ENCODE peak calls at places on chromosomes 5 and 9, in six cellular contexts. One of them, this sample, is unnamed.

GRCh38 chr5:170353946-170354345 is 35.2 kb downstream of the KCNMB1 start:
- DNase-seq in H1: no peak
- DNase-seq in K562: no peak
- DNase-seq in SK-N-SH: peak; percentile 63
- DNase-seq in HepG2: no peak
- DNase-seq in GM12878: no peak
- DNase-seq in this sample: no peak

GRCh38 chr9:14466429-14466818 is 152.5 kb upstream of the NFIB start:
- DNase-seq in H1: no peak
- DNase-seq in K562: no peak
- DNase-seq in SK-N-SH: no peak
- DNase-seq in HepG2: no peak
- DNase-seq in GM12878: no peak
- DNase-seq in this sample: no peak

GRCh38 chr5:177369050-177369912 is 11.6 kb downstream of the RGS14 start:
- DNase-seq in H1: peak; percentile 69
- DNase-seq in K562: peak; percentile 71
- DNase-seq in SK-N-SH: peak; percentile 72
- DNase-seq in HepG2: no peak
- DNase-seq in GM12878: no peak
- DNase-seq in this sample: peak; percentile 64

GRCh38 chr5:89498699-89499098 is 615.7 kb upstream of the MEF2C start:
- DNase-seq in H1: no peak
- DNase-seq in K562: no peak
- DNase-seq in SK-N-SH: no peak
- DNase-seq in HepG2: no peak
- DNase-seq in GM12878: no peak
- DNase-seq in this sample: no peak

GRCh38 chr5:150485770-150486401 is 22.0 kb upstream of the NDST1 start:
- DNase-seq in H1: peak; percentile 87
- DNase-seq in K562: peak; percentile 76
- DNase-seq in SK-N-SH: peak; percentile 93
- DNase-seq in HepG2: no peak
- DNase-seq in GM12878: no peak
- DNase-seq in this sample: peak; percentile 62

GRCh38 chr9:129383005-129383414 is 204.9 kb upstream of the IER5L start:
- DNase-seq in H1: no peak
- DNase-seq in K562: no peak
- DNase-seq in SK-N-SH: peak; percentile 70
- DNase-seq in HepG2: no peak
- DNase-seq in GM12878: no peak
- DNase-seq in this sample: peak; percentile 95

GRCh38 chr5:87327998-87328397 is 60.3 kb downstream of the RASA1 start:
- DNase-seq in H1: no peak
- DNase-seq in K562: no peak
- DNase-seq in SK-N-SH: no peak
- DNase-seq in HepG2: no peak
- DNase-seq in GM12878: no peak
- DNase-seq in this sample: no peak

GRCh38 chr9:104895572-104895971 is 32.4 kb downstream of the ABCA1 start:
- DNase-seq in H1: no peak
- DNase-seq in K562: no peak
- DNase-seq in SK-N-SH: no peak
- DNase-seq in HepG2: no peak
- DNase-seq in GM12878: no peak
- DNase-seq in this sample: no peak

GRCh38 chr9:75941066-75941465 is 50.6 kb downstream of the PCSK5 start:
- DNase-seq in H1: no peak
- DNase-seq in K562: no peak
- DNase-seq in SK-N-SH: no peak
- DNase-seq in HepG2: no peak
- DNase-seq in GM12878: no peak
- DNase-seq in this sample: no peak

GRCh38 chr5:132819468-132819867 is 6.4 kb downstream of the SOWAHA start:
- DNase-seq in H1: no peak
- DNase-seq in K562: no peak
- DNase-seq in SK-N-SH: no peak
- DNase-seq in HepG2: no peak
- DNase-seq in GM12878: no peak
- DNase-seq in this sample: no peak

GRCh38 chr5:111680737-111681413 is 76.1 kb downstream of the NREP start:
- DNase-seq in H1: no peak
- DNase-seq in K562: no peak
- DNase-seq in SK-N-SH: peak; percentile 63
- DNase-seq in HepG2: peak; percentile 90
- DNase-seq in GM12878: no peak
- DNase-seq in this sample: no peak

GRCh38 chr5:66242050-66242449 is 98.0 kb downstream of the SREK1 start:
- DNase-seq in H1: no peak
- DNase-seq in K562: no peak
- DNase-seq in SK-N-SH: no peak
- DNase-seq in HepG2: no peak
- DNase-seq in GM12878: no peak
- DNase-seq in this sample: no peak

GRCh38 chr9:32703635-32704034 is 68.2 kb upstream of the TAF1L start:
- DNase-seq in H1: no peak
- DNase-seq in K562: peak; percentile 5
- DNase-seq in SK-N-SH: no peak
- DNase-seq in HepG2: peak; percentile 5
- DNase-seq in GM12878: no peak
- DNase-seq in this sample: peak; percentile 19
- TF ChIP-seq JUND in H1: no peak
- TF ChIP-seq JUND in K562: no peak
- TF ChIP-seq JUND in SK-N-SH: no peak
- TF ChIP-seq JUND in HepG2: no peak
- TF ChIP-seq JUND in GM12878: no peak
- TF ChIP-seq JUND in this sample: no peak

DNA sequence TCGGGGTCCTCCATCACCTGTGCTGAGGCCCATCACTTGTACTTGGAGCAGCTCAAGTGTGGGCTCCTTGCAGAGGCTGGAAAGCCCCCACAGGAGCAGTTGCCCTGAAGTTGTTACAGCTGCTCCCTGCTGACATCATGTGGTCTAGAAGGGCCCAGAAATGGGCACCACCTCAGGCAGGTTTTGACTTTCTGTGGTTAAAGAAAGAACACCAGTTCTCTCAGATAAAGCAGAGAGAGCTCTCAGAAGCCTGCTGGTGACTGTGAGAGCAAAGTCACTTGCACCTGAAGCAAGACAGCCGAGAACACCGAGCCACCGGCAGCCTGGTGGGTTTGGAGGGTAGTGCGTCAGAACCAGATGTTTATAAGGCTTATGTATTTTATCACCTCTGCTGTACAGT is 70.4 kb downstream of the MVB12B start:
- DNase-seq in H1: no peak
- DNase-seq in K562: no peak
- DNase-seq in SK-N-SH: no peak
- DNase-seq in HepG2: no peak
- DNase-seq in GM12878: peak; percentile 54
- DNase-seq in this sample: no peak
- TF ChIP-seq JUND in H1: no peak
- TF ChIP-seq JUND in K562: no peak
- TF ChIP-seq JUND in SK-N-SH: no peak
- TF ChIP-seq JUND in HepG2: no peak
- TF ChIP-seq JUND in GM12878: no peak
- TF ChIP-seq JUND in this sample: no peak

GRCh38 chr5:11719888-11720481 is 184.3 kb downstream of the CTNND2 start:
- DNase-seq in H1: peak; percentile 73
- DNase-seq in K562: peak; percentile 23
- DNase-seq in SK-N-SH: peak; percentile 12
- DNase-seq in HepG2: peak; percentile 48
- DNase-seq in GM12878: no peak
- DNase-seq in this sample: peak; percentile 80
- TF ChIP-seq JUND in H1: no peak
- TF ChIP-seq JUND in K562: no peak
- TF ChIP-seq JUND in SK-N-SH: no peak
- TF ChIP-seq JUND in HepG2: no peak
- TF ChIP-seq JUND in GM12878: no peak
- TF ChIP-seq JUND in this sample: no peak

GRCh38 chr9:93477397-93477796 is 24.0 kb upstream of the FAM120AOS start:
- DNase-seq in H1: no peak
- DNase-seq in K562: no peak
- DNase-seq in SK-N-SH: no peak
- DNase-seq in HepG2: no peak
- DNase-seq in GM12878: no peak
- DNase-seq in this sample: no peak

GRCh38 chr9:93480728-93481324 is 27.4 kb upstream of the FAM120AOS start:
- DNase-seq in H1: no peak
- DNase-seq in K562: no peak
- DNase-seq in SK-N-SH: peak; percentile 39
- DNase-seq in HepG2: no peak
- DNase-seq in GM12878: no peak
- DNase-seq in this sample: no peak

GRCh38 chr9:93480262-93480661 is 26.9 kb upstream of the FAM120AOS start:
- DNase-seq in H1: no peak
- DNase-seq in K562: no peak
- DNase-seq in SK-N-SH: peak; percentile 47
- DNase-seq in HepG2: no peak
- DNase-seq in GM12878: no peak
- DNase-seq in this sample: no peak

GRCh38 chr9:93476924-93477323 is 23.5 kb upstream of the FAM120AOS start:
- DNase-seq in H1: no peak
- DNase-seq in K562: no peak
- DNase-seq in SK-N-SH: no peak
- DNase-seq in HepG2: no peak
- DNase-seq in GM12878: no peak
- DNase-seq in this sample: no peak

DNA sequence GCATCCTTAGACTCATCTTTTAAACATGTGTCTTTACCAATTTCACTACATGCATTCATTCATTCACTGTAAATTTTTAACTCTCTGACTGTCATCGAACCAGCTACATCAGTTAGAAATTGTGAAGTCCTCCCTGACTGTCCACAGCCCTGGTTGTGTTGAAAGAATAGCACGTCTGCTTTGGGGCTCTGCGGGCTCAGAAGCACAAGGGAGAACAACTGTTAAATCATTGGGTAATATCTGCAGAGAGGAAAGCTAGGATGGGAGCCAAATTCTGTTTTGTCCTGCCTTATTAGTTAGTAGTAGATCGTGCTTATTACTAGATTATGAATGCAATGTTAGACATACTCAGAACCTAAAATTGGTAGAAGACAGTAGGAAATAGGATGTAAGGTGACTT is 26.3 kb upstream of the FAM120AOS start:
- DNase-seq in H1: no peak
- DNase-seq in K562: no peak
- DNase-seq in SK-N-SH: no peak
- DNase-seq in HepG2: no peak
- DNase-seq in GM12878: no peak
- DNase-seq in this sample: no peak
- TF ChIP-seq JUND in H1: no peak
- TF ChIP-seq JUND in K562: no peak
- TF ChIP-seq JUND in SK-N-SH: no peak
- TF ChIP-seq JUND in HepG2: no peak
- TF ChIP-seq JUND in GM12878: no peak
- TF ChIP-seq JUND in this sample: no peak

GRCh38 chr9:70490478-70490877 is 76.0 kb upstream of the KLF9 start:
- DNase-seq in H1: no peak
- DNase-seq in K562: peak; percentile 18
- DNase-seq in SK-N-SH: no peak
- DNase-seq in HepG2: no peak
- DNase-seq in GM12878: no peak
- DNase-seq in this sample: no peak

GRCh38 chr9:70493046-70493445 is 78.6 kb upstream of the KLF9 start:
- DNase-seq in H1: no peak
- DNase-seq in K562: no peak
- DNase-seq in SK-N-SH: no peak
- DNase-seq in HepG2: no peak
- DNase-seq in GM12878: no peak
- DNase-seq in this sample: no peak

GRCh38 chr9:70494221-70494620 is 79.8 kb upstream of the KLF9 start:
- DNase-seq in H1: no peak
- DNase-seq in K562: no peak
- DNase-seq in SK-N-SH: no peak
- DNase-seq in HepG2: no peak
- DNase-seq in GM12878: no peak
- DNase-seq in this sample: no peak

GRCh38 chr9:70488793-70489105 is 74.3 kb upstream of the KLF9 start:
- DNase-seq in H1: no peak
- DNase-seq in K562: peak; percentile 15
- DNase-seq in SK-N-SH: no peak
- DNase-seq in HepG2: no peak
- DNase-seq in GM12878: no peak
- DNase-seq in this sample: no peak

GRCh38 chr9:70491798-70492736 is 77.6 kb upstream of the KLF9 start:
- DNase-seq in H1: no peak
- DNase-seq in K562: no peak
- DNase-seq in SK-N-SH: no peak
- DNase-seq in HepG2: no peak
- DNase-seq in GM12878: no peak
- DNase-seq in this sample: no peak
- TF ChIP-seq JUND in H1: no peak
- TF ChIP-seq JUND in K562: no peak
- TF ChIP-seq JUND in SK-N-SH: no peak
- TF ChIP-seq JUND in HepG2: no peak
- TF ChIP-seq JUND in GM12878: no peak
- TF ChIP-seq JUND in this sample: no peak

GRCh38 chr9:18060304-18060934 is 413.5 kb upstream of the ADAMTSL1 start:
- DNase-seq in H1: no peak
- DNase-seq in K562: no peak
- DNase-seq in SK-N-SH: peak; percentile 4
- DNase-seq in HepG2: no peak
- DNase-seq in GM12878: no peak
- DNase-seq in this sample: no peak
- TF ChIP-seq JUND in H1: no peak
- TF ChIP-seq JUND in K562: no peak
- TF ChIP-seq JUND in SK-N-SH: no peak
- TF ChIP-seq JUND in HepG2: no peak
- TF ChIP-seq JUND in GM12878: no peak
- TF ChIP-seq JUND in this sample: no peak

This sample was measured in T47D.